ENCODE peak calls at places on chromosome 19, in four cellular contexts. Q, N, D and I are unnamed samples.

GRCh38 chr19:7228935-7229541 is 65.2 kb downstream of the INSR start:
- DNase-seq in D (no peak), N (no peak), Q (no peak), I (no peak)

GRCh38 chr19:54041969-54042606 is 21.6 kb downstream of the VSTM1 start:
- DNase-seq in Q (no peak), D (no peak), N (no peak), I (peak; percentile 1)

GRCh38 chr19:51926426-51926783 is 867 bp upstream of the ZNF613 start:
- DNase-seq in D (no peak), Q (no peak), N (no peak), I (no peak)

GRCh38 chr19:19491321-19492025 is 23.9 kb downstream of the TSSK6 start:
- DNase-seq in Q (no peak), D (no peak), N (no peak), I (no peak)

GRCh38 chr19:51166846-51167490 is 24.9 kb downstream of the SIGLEC7 start:
- DNase-seq in D (no peak), N (no peak), Q (no peak), I (no peak)

GRCh38 chr19:45498411-45499195 is at the start of gene PPM1N:
- DNase-seq in Q (no peak), N (no peak), D (no peak), I (peak; percentile 59)

GRCh38 chr19:7522072-7522922 is at the start of gene MCOLN1:
- DNase-seq in N (peak; percentile 91), Q (peak; percentile 99), D (peak; percentile 91), I (peak; percentile 100)

GRCh38 chr19:17255150-17255621 is 9.4 kb downstream of the USHBP1 start:
- DNase-seq in N (peak; percentile 75), Q (no peak), D (no peak), I (no peak)

GRCh38 chr19:39509233-39509632 is 5.7 kb upstream of the SELENOV start:
- DNase-seq in N (no peak), D (no peak), Q (no peak), I (no peak)

GRCh38 chr19:328025-328505 is 16.5 kb downstream of the MIER2 start:
- DNase-seq in Q (no peak), D (no peak), N (no peak), I (peak; percentile 37)

GRCh38 chr19:53192771-53193533 is at the start of gene ZNF665:
- DNase-seq in Q (no peak), N (no peak), D (no peak), I (peak; percentile 92)

GRCh38 chr19:44845286-44845611 is 848 bp upstream of the NECTIN2 start:
- DNase-seq in D (no peak), N (no peak), Q (no peak), I (no peak)

GRCh38 chr19:35272122-35272715 is 3.5 kb downstream of the USF2 start:
- DNase-seq in D (no peak), N (no peak), Q (no peak), I (no peak)

GRCh38 chr19:35273686-35274259 is 5.0 kb downstream of the USF2 start:
- DNase-seq in N (no peak), D (no peak), Q (no peak), I (no peak)

GRCh38 chr19:35271546-35271945 is 2.8 kb downstream of the USF2 start:
- DNase-seq in N (no peak), D (no peak), Q (no peak), I (no peak)

GRCh38 chr19:35274323-35274722 is 5.6 kb downstream of the USF2 start:
- DNase-seq in Q (no peak), D (no peak), N (no peak), I (no peak)

DNA sequence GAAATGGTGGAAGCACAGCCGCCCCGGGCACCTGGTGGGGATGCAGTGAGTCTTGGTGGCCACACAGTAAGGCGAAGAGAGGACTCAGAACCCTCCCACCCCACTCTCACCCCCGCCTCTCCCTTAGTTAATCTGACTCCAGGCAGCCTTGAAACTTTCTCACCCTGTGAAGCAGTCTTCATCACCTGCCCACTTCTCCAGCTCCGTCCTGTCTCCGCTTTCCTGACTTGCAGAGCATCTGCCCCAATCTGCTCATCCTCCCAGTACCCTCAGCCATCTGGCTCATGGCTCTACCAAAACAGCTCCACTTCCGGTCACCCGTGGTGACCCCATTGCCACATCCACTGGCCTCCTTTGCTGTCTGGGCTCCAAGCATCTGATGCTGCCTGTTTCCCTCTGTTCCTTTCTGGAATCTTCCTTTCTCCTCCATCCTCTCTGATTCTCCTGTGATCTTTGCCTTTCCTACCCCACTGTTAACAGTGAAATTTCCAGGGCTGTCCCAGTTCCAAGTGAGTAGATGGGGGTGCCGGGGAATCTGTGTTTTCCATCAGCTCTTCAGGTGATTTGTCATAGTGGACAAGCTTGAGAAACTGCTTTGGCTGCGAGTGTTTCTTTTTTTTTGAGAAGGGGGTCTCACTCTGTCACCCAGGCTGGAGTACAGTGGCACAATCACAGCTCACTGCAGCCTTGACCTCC is 4.3 kb downstream of the USF2 start:
- DNase-seq in N (no peak), Q (no peak), D (no peak), I (no peak)
- H3K27ac ChIP-seq in N (no peak overlapping the region), Q (no peak overlapping the region), D (no peak overlapping the region), I (no peak overlapping the region)

GRCh38 chr19:47582320-47582909 is 9.5 kb upstream of the ZNF541 start:
- DNase-seq in Q (no peak), D (no peak), N (no peak), I (no peak)

GRCh38 chr19:47589824-47590223 is 16.9 kb upstream of the ZNF541 start:
- DNase-seq in Q (no peak), D (no peak), N (no peak), I (no peak)

GRCh38 chr19:47581605-47582319 is 8.8 kb upstream of the ZNF541 start:
- DNase-seq in D (no peak), N (no peak), Q (no peak), I (no peak)

DNA sequence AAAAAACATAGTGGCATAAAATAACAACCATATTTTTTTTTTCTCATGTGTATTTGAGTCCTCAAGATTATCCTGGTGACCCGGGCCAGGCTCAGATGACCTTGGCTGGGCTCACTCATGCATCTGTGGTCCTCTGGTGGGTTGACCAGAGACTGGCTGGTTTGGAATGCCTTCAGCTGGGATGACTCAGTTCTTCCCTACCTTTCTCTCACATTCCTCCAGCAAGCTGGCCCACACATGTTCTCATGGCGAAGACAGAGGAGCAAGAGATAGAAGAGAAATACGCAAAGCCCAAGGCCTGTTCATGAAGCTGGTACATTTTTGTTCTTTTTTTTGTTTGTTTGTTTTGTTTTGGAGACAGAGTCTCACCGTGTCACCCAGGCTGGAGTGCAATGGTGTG is 14.3 kb upstream of the ZNF541 start:
- DNase-seq in Q (no peak), D (no peak), N (no peak), I (no peak)
- TF ChIP-seq POLR2AphosphoS2 in Q (no peak), D (no peak), N (no peak), I (no peak)

DNA sequence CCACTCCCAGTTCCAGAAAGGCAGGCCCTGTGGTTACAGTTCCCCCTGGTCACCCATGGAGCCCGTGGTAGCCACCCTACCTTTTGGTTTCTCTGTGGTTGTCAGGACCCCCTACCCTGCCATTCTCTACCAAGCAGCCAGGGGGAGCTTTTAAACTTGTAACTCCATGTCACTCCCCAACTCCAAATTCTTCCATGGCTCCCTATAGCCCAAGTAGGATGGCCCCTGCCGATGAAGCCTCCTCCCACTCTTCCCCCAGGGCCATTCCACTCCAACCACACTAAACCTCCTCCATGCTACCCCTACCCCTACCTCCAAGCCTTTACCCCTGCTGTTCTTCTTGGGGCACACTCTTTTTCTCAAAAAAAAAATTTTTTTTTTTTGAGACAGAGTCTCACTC is 2.2 kb downstream of the S1PR2 start:
- DNase-seq in N (peak; percentile 48), Q (peak; percentile 59), D (no peak), I (peak; percentile 65)
- H3K27ac ChIP-seq in N (no peak overlapping the region), Q (no peak overlapping the region), D (peak overlapping the region; percentile 58), I (no peak overlapping the region)

GRCh38 chr19:29927944-29928669 is 13.9 kb upstream of the URI1 start:
- DNase-seq in N (peak; percentile 58), Q (no peak), D (peak; percentile 46), I (no peak)
- TF ChIP-seq POLR2AphosphoS2 in N (no peak), Q (no peak), D (no peak), I (no peak)

GRCh38 chr19:41876847-41877489 is at the start of gene CD79A:
- DNase-seq in N (no peak), D (peak; percentile 92), Q (no peak), I (no peak)
- H3K27ac ChIP-seq in N (no peak within 1 kb of the TSS), D (peak within 1 kb of the TSS; percentile 94), Q (no peak within 1 kb of the TSS), I (peak within 1 kb of the TSS; percentile 60)